ENCODE peak calls at places on chromosomes 7 and 10, in four cellular contexts. D, J, Z and V are unnamed samples.
A peak's percentile ranks its signal among the peaks of the same experiment; 100 is the strongest.

GRCh38 chr7:36286688-36287087 is 103.0 kb upstream of the ANLN start:
- DNase-seq in D (no peak), J (no peak), Z (no peak), V (no peak)

GRCh38 chr10:13400196-13400965 is 52.3 kb upstream of the SEPHS1 start:
- DNase-seq in D (no peak), J (no peak), Z (no peak), V (no peak)

GRCh38 chr10:113987805-113988204 is 55.9 kb upstream of the ADRB1 start:
- DNase-seq in D (no peak), J (peak; percentile 11), Z (no peak), V (peak; percentile 10)

GRCh38 chr10:132300582-132300981 is 7.2 kb downstream of the STK32C start:
- DNase-seq in D (no peak), J (no peak), Z (no peak), V (no peak)

GRCh38 chr7:101557421-101557820 is 71.7 kb downstream of the MYL10 start:
- DNase-seq in D (peak; percentile 35), J (no peak), Z (no peak), V (no peak)

GRCh38 chr10:33935350-33935749 is 600.9 kb upstream of the NRP1 start:
- DNase-seq in D (no peak), J (no peak), Z (no peak), V (no peak)

GRCh38 chr7:142629588-142630260 is 119.5 kb upstream of the PRSS1 start:
- DNase-seq in D (no peak), J (peak; percentile 81), Z (peak; percentile 34), V (no peak)

GRCh38 chr10:58282615-58283014 is 13.7 kb downstream of the CISD1 start:
- DNase-seq in D (no peak), J (peak; percentile 27), Z (no peak), V (no peak)

GRCh38 chr7:140453273-140453672 is 26.0 kb downstream of the MKRN1 start:
- DNase-seq in D (no peak), J (no peak), Z (no peak), V (no peak)

GRCh38 chr10:48550071-48550691 is 54.7 kb downstream of the ARHGAP22 start:
- DNase-seq in D (no peak), J (no peak), Z (no peak), V (no peak)

GRCh38 chr7:47724335-47724982 is 142.5 kb upstream of the TNS3 start:
- DNase-seq in D (no peak), J (peak; percentile 74), Z (peak; percentile 69), V (peak; percentile 15)

GRCh38 chr10:81034376-81034775 is 496.7 kb downstream of the SH2D4B start:
- DNase-seq in D (no peak), J (no peak), Z (no peak), V (no peak)
- H3K4me3 ChIP-seq in D (no peak overlapping the region), J (no peak overlapping the region), Z (no peak overlapping the region), V (no peak overlapping the region)

GRCh38 chr10:123133511-123133910 is 2.3 kb upstream of the HMX3 start:
- DNase-seq in D (no peak), J (peak; percentile 64), Z (no peak), V (no peak)

GRCh38 chr10:123135415-123136141 is at the start of gene HMX3:
- DNase-seq in D (no peak), J (peak; percentile 73), Z (no peak), V (peak; percentile 76)

GRCh38 chr10:123134058-123134914 is 1.5 kb upstream of the HMX3 start:
- DNase-seq in D (no peak), J (peak; percentile 36), Z (no peak), V (no peak)

GRCh38 chr10:123136221-123136805 is 543 bp downstream of the HMX3 start:
- DNase-seq in D (no peak), J (no peak), Z (no peak), V (peak; percentile 39)

GRCh38 chr10:123134915-123135414 is 805 bp upstream of the HMX3 start:
- DNase-seq in D (no peak), J (no peak), Z (no peak), V (no peak)
- H3K4me3 ChIP-seq in D (peak overlapping the region; percentile 60), J (no peak overlapping the region), Z (no peak overlapping the region), V (peak overlapping the region; percentile 60)

GRCh38 chr7:50793115-50793946 is 10.6 kb upstream of the GRB10 start:
- DNase-seq in D (peak; percentile 88), J (peak; percentile 80), Z (peak; percentile 59), V (peak; percentile 82)

GRCh38 chr7:50795831-50796230 is 13.1 kb upstream of the GRB10 start:
- DNase-seq in D (no peak), J (no peak), Z (no peak), V (no peak)

GRCh38 chr7:50795253-50795652 is 12.6 kb upstream of the GRB10 start:
- DNase-seq in D (no peak), J (no peak), Z (no peak), V (no peak)

GRCh38 chr7:50792342-50793114 is 9.8 kb upstream of the GRB10 start:
- DNase-seq in D (peak; percentile 69), J (peak; percentile 77), Z (peak; percentile 72), V (peak; percentile 67)

GRCh38 chr7:50793947-50794570 is 11.4 kb upstream of the GRB10 start:
- DNase-seq in D (no peak), J (peak; percentile 55), Z (no peak), V (no peak)
- H3K4me3 ChIP-seq in D (peak overlapping the region; percentile 79), J (peak overlapping the region; percentile 33), Z (peak overlapping the region; percentile 64), V (peak overlapping the region; percentile 44)

GRCh38 chr7:131211500-131211899 is 116.2 kb upstream of the MKLN1 start:
- DNase-seq in D (no peak), J (no peak), Z (no peak), V (no peak)
- H3K4me3 ChIP-seq in D (no peak overlapping the region), J (no peak overlapping the region), Z (no peak overlapping the region), V (no peak overlapping the region)

DNA sequence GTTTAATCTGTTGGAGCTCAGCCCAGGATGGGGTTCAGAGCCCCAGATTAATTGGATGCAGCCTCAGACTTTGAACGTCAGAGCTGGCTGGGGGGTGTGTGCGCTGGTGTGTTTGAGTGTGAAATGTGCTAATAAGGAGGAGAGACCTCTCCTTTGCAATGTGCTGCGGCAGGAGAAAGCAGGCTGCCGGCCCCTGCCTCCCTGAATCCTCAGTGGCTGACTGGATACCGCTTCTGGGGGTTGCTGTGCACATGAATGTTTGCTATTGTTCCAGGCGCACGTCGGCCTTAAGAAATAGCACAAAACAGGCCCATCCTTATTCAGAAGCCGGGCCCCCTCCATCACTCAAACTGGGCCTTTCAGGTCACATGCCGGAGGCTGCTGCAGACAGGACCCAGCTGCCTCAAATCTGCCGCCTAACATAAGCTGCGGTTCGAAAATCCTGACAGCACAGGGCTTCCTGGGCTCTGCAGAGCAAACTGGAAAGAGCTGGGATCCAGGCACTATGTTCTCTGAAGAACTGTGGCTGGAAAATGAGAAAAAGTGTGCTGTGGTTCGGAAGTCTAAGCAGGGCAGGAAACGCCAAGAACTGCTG is 83.9 kb upstream of the PRR15 start:
- DNase-seq in D (no peak), J (no peak), Z (peak; percentile 27), V (no peak)
- H3K4me3 ChIP-seq in D (no peak overlapping the region), J (no peak overlapping the region), Z (no peak overlapping the region), V (no peak overlapping the region)

GRCh38 chr7:75967055-75967454 is 27.3 kb downstream of the TMEM120A start:
- DNase-seq in D (peak; percentile 49), J (no peak), Z (no peak), V (no peak)

GRCh38 chr7:75965617-75966016 is 28.8 kb downstream of the TMEM120A start:
- DNase-seq in D (no peak), J (no peak), Z (no peak), V (no peak)

GRCh38 chr7:75968012-75968411 is 26.4 kb downstream of the TMEM120A start:
- DNase-seq in D (no peak), J (no peak), Z (no peak), V (no peak)

GRCh38 chr7:75967573-75967997 is 26.8 kb downstream of the TMEM120A start:
- DNase-seq in D (no peak), J (no peak), Z (no peak), V (no peak)

DNA sequence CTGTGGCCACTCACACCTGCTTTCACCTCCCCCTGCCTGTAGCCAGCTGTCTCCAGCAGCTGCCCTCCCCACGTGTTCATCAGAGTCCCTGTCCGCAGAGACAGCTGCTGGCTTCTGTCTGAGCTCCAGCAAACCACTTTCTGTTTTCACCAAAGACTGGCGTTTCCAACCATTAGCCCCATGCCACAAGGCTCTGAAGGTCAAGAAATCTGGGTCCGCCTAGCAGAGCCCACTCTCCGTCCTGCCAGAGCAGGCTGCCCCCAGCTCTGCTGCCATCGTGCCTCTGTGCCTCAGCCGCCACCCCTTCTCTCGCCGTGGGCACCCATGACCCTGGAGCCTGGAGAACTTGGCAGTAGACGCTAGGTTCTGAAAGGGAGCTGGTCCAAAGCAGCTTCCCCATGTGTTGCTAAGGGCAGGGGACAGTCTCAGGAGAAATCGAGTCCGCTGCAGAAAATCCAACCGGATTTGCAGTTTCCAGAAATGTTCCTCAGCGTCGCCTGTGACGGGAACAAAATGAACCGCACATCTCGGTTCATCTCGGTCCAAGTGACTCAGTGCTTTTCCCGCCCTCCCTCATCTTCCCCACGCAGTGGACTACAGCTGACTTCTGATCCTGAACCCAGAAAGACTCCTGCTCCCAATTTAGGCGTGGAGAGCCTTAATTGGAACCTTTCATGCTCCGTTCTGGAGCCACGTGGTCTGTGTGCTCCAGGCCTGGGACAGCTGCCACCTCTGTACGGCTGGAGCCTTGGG is 28.0 kb downstream of the TMEM120A start:
- DNase-seq in D (peak; percentile 86), J (no peak), Z (peak; percentile 51), V (no peak)
- H3K4me3 ChIP-seq in D (peak overlapping the region; percentile 66), J (no peak overlapping the region), Z (no peak overlapping the region), V (no peak overlapping the region)

GRCh38 chr10:117542706-117543244 is at the start of gene EMX2:
- DNase-seq in D (no peak), J (peak; percentile 38), Z (no peak), V (no peak)

GRCh38 chr10:117543245-117543998 is 876 bp downstream of the EMX2 start:
- DNase-seq in D (peak; percentile 71), J (peak; percentile 72), Z (no peak), V (peak; percentile 62)

GRCh38 chr10:117540640-117541404 is 1.7 kb upstream of the EMX2 start:
- DNase-seq in D (no peak), J (peak; percentile 12), Z (no peak), V (no peak)

GRCh38 chr10:117541405-117541908 is 1.1 kb upstream of the EMX2 start:
- DNase-seq in D (peak; percentile 86), J (peak; percentile 81), Z (no peak), V (peak; percentile 64)

DNA sequence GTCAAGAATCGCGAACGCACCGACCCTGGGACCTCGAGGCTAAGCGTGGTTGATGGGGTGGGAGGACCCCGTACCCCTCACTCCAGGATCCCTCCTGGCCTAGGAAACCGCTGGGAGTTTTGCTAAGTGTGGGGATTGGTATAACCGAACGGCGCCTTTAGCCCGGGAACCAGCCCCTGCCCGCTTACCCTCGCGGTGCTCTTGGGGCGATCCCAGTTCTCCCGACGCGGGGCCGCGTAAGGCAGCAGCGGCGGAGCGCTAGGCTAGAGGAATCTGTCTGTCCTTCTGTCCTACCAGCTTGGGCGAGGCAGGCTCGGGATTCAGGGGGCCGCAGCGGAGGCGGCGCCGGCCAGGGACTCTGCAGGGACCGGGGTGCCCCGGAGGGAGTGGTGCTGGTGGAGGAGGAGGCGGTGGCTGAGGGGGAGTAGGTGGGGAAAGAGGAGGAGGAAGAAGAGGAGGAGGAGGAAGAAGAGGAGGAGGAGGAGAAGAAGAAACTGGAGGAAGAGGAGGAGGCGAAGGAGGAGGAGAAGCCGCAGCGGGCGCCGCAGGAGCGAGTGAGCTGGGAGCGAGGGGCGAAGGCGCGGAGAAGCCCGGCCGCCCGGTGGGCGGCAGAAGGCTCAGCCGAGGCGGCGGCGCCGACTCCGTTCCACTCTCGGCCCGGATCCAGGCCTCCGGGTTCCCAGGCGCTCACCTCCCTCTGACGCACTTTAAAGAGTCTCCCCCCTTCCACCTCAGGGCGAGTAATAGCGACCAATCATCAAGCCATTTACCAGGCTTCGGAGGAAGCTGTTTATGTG is 439 bp upstream of the EMX2 start:
- DNase-seq in D (peak; percentile 89), J (peak; percentile 94), Z (peak; percentile 9), V (peak; percentile 81)
- H3K4me3 ChIP-seq in D (peak overlapping the region; percentile 68), J (peak overlapping the region; percentile 39), Z (no peak overlapping the region), V (peak overlapping the region; percentile 50)